ENCODE peak calls at places on chromosome 6, in four cellular contexts. D, V, G and J are unnamed samples.

GRCh38 chr6:105409734-105410133 is 6.9 kb upstream of the PREP start:
- DNase-seq in D (no peak), V (no peak), G (no peak), J (no peak)

GRCh38 chr6:48765352-48765961 is 654.5 kb upstream of the PTCHD4 start:
- DNase-seq in G (peak; percentile 57), V (peak; percentile 81), D (no peak), J (peak; percentile 58)

GRCh38 chr6:159451051-159451450 is 242.0 kb downstream of the SOD2 start:
- DNase-seq in D (no peak), G (no peak), V (peak; percentile 28), J (peak; percentile 21)

GRCh38 chr6:83192456-83192855 is 609 bp downstream of the PGM3 start:
- DNase-seq in G (no peak), D (no peak), V (peak; percentile 52), J (peak; percentile 43)

GRCh38 chr6:36641543-36641942 is 37.0 kb upstream of the CDKN1A start:
- DNase-seq in G (no peak), V (no peak), D (no peak), J (no peak)

GRCh38 chr6:47262226-47262625 is 47.5 kb downstream of the TNFRSF21 start:
- DNase-seq in G (no peak), V (no peak), D (no peak), J (no peak)

GRCh38 chr6:1405221-1405620 is 15.8 kb downstream of the FOXF2 start:
- DNase-seq in D (no peak), V (no peak), G (no peak), J (no peak)

GRCh38 chr6:14129572-14129971 is 12.0 kb downstream of the CD83 start:
- DNase-seq in D (no peak), G (peak; percentile 45), V (peak; percentile 71), J (peak; percentile 48)

GRCh38 chr6:158414900-158415299 is 102.6 kb downstream of the TULP4 start:
- DNase-seq in D (no peak), G (no peak), V (peak; percentile 47), J (peak; percentile 54)

GRCh38 chr6:136069119-136069518 is 181.0 kb downstream of the MTFR2 start:
- DNase-seq in G (peak; percentile 44), V (peak; percentile 72), D (no peak), J (peak; percentile 29)